ENCODE peak calls at places on chromosomes 13 and 19, in ten cellular contexts. Q is AG09309, X is heart right ventricle, C is fibroblast of mammary gland, F is astrocyte of the spinal cord, M is ascending aorta, I is dorsolateral prefrontal cortex, U is body of pancreas, Y is astrocyte of the cerebellum, V is mucosa of descending colon. J is an unnamed sample.

GRCh38 chr19:875265-875879 is 15.9 kb downstream of the CFD start:
- DNase-seq in M (no peak), Y (no peak), C (no peak), V (no peak), X (no peak), F (no peak), Q (no peak), I (no peak), U (no peak), J (no peak)

GRCh38 chr19:8158411-8159074 is 9.2 kb upstream of the FBN3 start:
- DNase-seq in I (no peak), F (peak), Q (no peak), U (peak), M (no peak), V (no peak), C (peak), Y (peak), X (peak), J (peak)

GRCh38 chr13:96880419-96880818 is 113.9 kb downstream of the OXGR1 start:
- DNase-seq in U (no peak), Q (no peak), X (no peak), Y (no peak), I (no peak), C (no peak), F (no peak), M (no peak), V (no peak), J (no peak)

GRCh38 chr13:46782066-46782465 is 14.9 kb downstream of the ESD start:
- DNase-seq in V (no peak), Q (no peak), F (no peak), M (no peak), U (no peak), C (no peak), X (no peak), I (no peak), Y (no peak), J (no peak)

GRCh38 chr19:50147462-50148423 is 15.3 kb downstream of the IZUMO2 start:
- DNase-seq in M (peak), Q (peak), I (peak), X (peak), F (peak), Y (peak), U (peak), V (peak), C (peak), J (peak)

GRCh38 chr19:6717441-6717971 is 2.9 kb downstream of the C3 start:
- DNase-seq in C (peak), X (no peak), F (no peak), Q (no peak), V (no peak), Y (no peak), U (no peak), I (no peak), M (no peak), J (no peak)

GRCh38 chr13:88429862-88430261 is 758.7 kb downstream of the SLITRK5 start:
- DNase-seq in I (no peak), M (no peak), V (no peak), Q (no peak), F (no peak), X (no peak), U (no peak), Y (no peak), C (no peak), J (no peak)

GRCh38 chr13:70960841-70961443 is 852.7 kb upstream of the KLHL1 start:
- DNase-seq in Q (no peak), M (no peak), C (peak), X (no peak), Y (peak), I (no peak), V (no peak), U (peak), F (peak), J (peak)

GRCh38 chr13:99384468-99384867 is 77.3 kb upstream of the GPR183 start:
- DNase-seq in X (no peak), Y (no peak), C (no peak), V (no peak), U (no peak), F (no peak), I (no peak), M (no peak), Q (no peak), J (no peak)

GRCh38 chr19:50175924-50176323 is 12.8 kb upstream of the IZUMO2 start:
- DNase-seq in C (no peak), Y (no peak), I (no peak), V (no peak), Q (no peak), M (no peak), F (no peak), X (no peak), U (no peak), J (no peak)

DNA sequence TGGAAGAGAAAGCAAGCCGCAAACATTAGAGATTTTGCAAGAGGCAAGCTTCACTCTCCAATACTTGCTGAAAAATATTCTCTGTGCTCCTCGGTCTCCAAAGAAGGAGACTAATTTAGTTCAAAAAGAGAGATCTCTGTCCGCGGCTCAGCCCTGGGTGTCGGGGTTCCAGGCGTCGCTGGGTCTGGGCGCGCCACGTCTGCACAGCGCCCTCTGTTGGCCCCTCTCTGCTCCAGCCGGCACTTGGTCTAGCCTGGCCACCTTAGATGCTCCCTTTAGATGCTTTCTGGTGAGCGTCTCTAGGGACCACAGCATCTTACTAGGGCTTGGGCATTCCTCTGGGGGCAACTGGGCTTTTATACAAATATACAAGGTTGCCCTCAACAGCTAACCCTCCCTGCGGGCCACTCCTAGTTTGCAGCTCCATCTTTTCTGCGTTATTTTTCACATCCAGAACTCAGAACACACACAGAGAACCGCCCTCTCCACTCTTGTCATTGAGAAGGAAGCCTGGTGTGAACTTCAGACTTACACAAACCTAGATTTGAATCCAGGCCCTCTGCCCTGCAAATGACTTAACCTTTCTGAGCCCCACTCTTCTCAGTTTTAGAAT is 78.3 kb downstream of the CYSLTR2 start:
- DNase-seq in Q (no peak), C (peak), M (no peak), Y (no peak), U (peak), F (no peak), I (no peak), V (peak), X (no peak), J (peak)
- TF ChIP-seq CTCF in Q (peak), C (peak), M (no peak), Y (peak), U (peak), F (peak), I (peak), V (peak), X (peak), J (peak)

DNA sequence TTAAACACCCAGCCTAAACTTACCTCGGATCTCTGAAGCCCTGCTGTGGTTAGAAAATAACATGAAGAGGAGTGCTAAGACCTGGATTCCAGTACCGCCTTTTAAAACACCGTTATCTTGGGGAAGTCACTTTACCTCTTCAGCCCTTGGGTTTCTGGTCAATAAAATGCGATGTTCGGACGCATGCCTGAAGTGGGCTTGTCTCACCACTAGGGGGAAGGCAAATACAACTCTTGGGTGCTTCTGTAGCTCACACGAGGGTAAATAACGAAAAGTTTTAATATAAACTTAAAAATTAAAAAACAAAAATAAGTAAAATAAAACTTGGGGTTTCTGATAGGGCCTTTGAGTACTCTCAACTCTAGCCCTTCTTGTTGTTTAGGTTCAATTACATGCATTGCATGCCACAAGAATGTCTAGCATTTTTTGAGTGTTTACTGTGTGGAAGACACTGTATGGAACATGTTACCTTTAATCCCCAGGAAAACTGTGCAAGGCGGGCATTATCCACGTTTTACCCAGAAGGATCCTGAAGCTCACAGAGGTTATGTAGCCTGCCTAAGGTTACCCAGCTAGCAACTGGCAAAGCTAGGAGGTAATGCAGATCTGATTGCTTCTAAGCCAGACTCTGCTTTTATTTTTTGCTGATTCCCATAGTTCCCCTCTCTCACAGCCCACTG is 240.4 kb downstream of the LMO7 start:
- DNase-seq in M (no peak), X (peak), F (peak), C (peak), U (peak), Q (no peak), I (peak), V (peak), Y (peak), J (peak)
- TF ChIP-seq CTCF in M (peak), X (peak), F (peak), C (peak), U (peak), Q (peak), I (peak), V (peak), Y (peak), J (peak)

GRCh38 chr19:4007836-4008539 is 452 bp downstream of the PIAS4 start:
- DNase-seq in Q (no peak), I (no peak), C (no peak), M (no peak), U (no peak), V (peak), Y (no peak), X (no peak), F (no peak), J (no peak)

GRCh38 chr19:4010808-4011110 is 3.2 kb downstream of the PIAS4 start:
- DNase-seq in M (no peak), U (no peak), C (no peak), Q (no peak), Y (no peak), X (no peak), V (no peak), F (no peak), I (no peak), J (no peak)

GRCh38 chr19:4009990-4010807 is 2.7 kb downstream of the PIAS4 start:
- DNase-seq in I (no peak), U (peak), C (no peak), F (no peak), Q (no peak), M (no peak), X (no peak), V (no peak), Y (no peak), J (no peak)

GRCh38 chr19:4012092-4012974 is 4.8 kb downstream of the PIAS4 start:
- DNase-seq in V (no peak), Y (no peak), M (no peak), X (no peak), C (no peak), Q (no peak), F (no peak), I (no peak), U (peak), J (no peak)

DNA sequence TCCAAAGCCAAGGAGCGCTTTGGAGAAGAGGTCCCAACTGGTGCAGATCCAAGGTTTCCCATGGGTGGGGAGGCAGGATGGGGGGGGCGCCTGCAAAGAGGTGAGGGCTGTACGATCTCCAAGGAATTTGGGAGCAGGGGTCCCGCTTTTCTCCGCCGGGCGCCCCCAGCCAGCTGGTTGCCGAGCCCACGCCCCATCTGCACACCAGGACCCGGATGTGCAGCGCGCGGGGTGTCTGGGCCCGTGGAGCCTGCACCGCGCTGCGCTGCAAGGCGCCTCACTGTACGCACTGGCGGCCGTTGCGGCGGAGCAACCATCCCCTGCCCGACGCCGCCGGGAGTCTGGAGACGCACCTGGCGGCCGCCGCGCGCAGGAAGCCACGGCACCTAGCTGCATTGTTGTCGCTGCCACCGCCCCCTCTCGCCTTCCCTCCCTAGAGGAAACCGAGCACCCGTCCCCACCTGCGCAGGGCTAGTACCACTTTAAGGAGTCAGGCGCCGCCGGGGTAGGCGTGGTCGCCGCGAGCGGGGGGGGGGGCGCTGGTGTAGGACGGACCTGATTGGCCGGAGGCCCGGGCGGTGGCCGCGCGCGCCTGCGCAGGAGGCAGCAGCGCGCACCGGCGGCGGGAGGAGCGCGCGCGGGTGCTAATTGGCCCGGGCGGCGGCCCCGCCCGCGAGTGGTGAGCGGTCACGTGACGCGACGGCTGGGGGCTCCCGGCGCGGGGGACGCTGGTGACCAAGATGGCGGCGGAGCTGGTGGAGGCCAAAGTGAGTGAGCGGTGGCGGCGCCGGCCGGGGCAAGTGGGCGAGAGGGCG is at the start of gene PIAS4:
- DNase-seq in C (peak), X (peak), V (peak), F (peak), U (peak), I (peak), Q (peak), Y (peak), M (peak), J (peak)
- TF ChIP-seq CTCF in C (no peak), X (no peak), V (no peak), F (no peak), U (no peak), I (no peak), Q (no peak), Y (no peak), M (peak), J (no peak)

GRCh38 chr19:45638930-45639729 is at the start of gene EML2:
- DNase-seq in F (peak), U (peak), Y (no peak), I (no peak), C (no peak), M (no peak), V (peak), X (no peak), Q (no peak), J (peak)

GRCh38 chr19:45643927-45644771 is 5.0 kb upstream of the EML2 start:
- DNase-seq in X (no peak), V (no peak), F (no peak), C (no peak), Q (no peak), M (no peak), Y (no peak), I (peak), U (no peak), J (no peak)

GRCh38 chr19:45643024-45643926 is 4.1 kb upstream of the EML2 start:
- DNase-seq in V (peak), U (peak), M (peak), X (peak), I (peak), Q (no peak), Y (peak), C (peak), F (peak), J (peak)

GRCh38 chr19:45640849-45641273 is 1.7 kb upstream of the EML2 start:
- DNase-seq in F (no peak), X (no peak), C (no peak), I (no peak), Y (no peak), U (no peak), M (no peak), V (peak), Q (no peak), J (no peak)

DNA sequence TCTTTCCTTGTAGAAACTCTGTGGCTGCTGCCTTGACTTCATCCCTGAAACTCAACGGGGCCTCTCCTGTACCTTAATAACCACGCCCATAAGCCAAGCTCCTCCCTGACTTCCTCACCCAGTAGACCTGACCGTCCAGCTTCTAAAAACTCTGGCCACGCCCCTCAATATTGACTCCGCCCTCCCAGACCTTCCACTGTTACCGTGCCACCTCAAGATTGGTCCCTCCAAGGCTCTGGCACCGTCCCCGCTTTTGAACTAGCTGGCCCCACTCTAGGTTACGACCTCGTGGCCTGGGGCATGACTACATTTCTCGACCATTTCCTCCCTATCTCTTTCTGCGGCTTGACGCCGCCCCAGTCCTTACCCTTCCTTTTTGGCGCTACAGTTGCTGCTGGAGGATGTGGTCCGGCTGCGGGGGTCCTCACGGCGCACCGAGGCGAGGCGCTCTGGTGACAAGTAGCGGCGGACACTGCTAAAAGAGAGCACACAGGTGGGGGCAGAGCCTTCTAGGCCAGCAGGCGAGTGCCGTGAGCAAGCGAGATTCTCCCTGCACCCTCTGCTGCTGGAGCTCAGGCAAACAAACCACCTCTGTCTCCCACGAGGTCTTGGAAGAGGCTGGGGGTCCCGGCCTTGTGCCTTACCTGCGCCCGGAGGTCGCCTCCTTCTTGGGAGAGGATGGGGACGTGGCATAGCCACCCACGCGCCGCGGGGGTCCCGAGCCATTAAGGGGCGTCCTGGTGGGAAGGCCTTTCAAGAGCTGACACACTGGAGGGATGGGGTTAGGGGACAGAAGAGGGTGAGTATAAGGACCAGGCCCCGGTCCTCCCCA is 2.3 kb upstream of the EML2 start:
- DNase-seq in U (peak), M (peak), Y (no peak), C (peak), I (peak), V (peak), F (peak), X (peak), Q (no peak), J (peak)
- TF ChIP-seq CTCF in U (no peak), M (no peak), Y (no peak), C (no peak), I (no peak), V (no peak), F (peak), X (no peak), Q (no peak), J (no peak)

DNA sequence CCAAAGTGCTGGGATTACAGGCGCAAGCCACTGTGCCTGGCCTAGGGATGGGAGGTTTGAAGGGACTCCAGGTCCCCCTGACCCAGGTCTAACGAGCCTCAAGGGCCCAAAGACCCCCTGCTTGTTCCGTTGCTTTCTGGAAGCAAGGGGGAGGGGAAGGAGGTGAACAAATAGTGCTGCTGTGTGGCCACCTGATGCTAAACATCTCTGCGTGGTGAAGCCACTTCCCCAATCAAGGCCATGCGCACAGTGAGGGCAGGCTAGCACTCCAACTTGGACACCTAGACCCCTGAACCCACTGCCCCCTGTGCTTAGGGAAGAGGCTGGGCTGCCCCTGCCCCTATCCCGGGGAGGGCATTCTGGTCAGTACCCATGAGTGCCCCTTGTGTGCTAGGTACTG is 24.0 kb downstream of the CARM1 start:
- DNase-seq in V (no peak), Y (no peak), I (no peak), F (no peak), C (no peak), M (no peak), Q (no peak), X (no peak), U (no peak), J (no peak)
- TF ChIP-seq CTCF in V (no peak), Y (no peak), I (no peak), F (no peak), C (no peak), M (no peak), Q (no peak), X (no peak), U (no peak), J (no peak)

DNA sequence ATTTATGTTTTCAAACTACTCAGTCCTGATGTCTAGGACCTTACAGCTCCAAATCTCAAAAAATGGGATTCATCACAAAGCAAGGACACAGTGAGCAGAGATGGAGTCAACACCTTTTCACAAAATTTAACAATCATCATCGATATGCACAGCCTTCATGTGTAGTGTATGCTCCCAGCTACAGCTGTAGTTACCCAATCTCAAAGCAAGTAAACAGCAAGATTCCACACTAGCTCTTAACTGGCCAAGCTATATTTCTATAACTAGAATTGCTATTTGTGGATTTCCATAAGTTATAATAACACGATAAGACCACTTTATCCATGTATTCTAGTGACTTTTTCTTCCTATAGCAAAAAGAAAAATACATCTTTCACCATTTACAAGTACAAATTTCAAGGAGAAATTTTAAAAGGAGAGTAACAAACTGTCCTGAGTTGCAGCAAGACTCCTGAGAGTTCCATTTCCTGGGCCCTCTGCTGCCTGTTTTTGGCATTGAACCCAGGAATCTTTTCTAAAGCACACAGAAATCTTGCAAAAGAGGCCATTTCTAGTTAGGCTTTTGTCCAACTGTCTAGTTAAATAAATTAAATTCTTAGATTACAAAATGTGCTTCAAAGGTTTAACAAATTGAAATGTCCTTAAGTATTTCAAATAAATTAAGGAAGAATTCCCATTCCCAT is 460.6 kb downstream of the FGF14 start:
- DNase-seq in U (no peak), I (no peak), F (peak), X (no peak), Q (no peak), Y (no peak), C (peak), V (no peak), M (no peak), J (no peak)
- TF ChIP-seq CTCF in U (no peak), I (no peak), F (peak), X (no peak), Q (peak), Y (peak), C (peak), V (no peak), M (no peak), J (no peak)

GRCh38 chr13:33110713-33111413 is 94.6 kb downstream of the KL start:
- DNase-seq in F (peak), C (peak), Y (no peak), M (no peak), Q (no peak), X (peak), I (no peak), V (peak), U (no peak), J (peak)
- TF ChIP-seq CTCF in F (no peak), C (no peak), Y (no peak), M (no peak), Q (no peak), X (no peak), I (no peak), V (no peak), U (no peak), J (no peak)

J was measured in GM20000.